ENCODE peak calls at places on chromosomes 5 and 9, in five cellular contexts. Q, A, C, D and J are unnamed samples.

GRCh38 chr5:180688326-180689070 is 39.1 kb upstream of the FLT4 start:
- DNase-seq in Q (no peak), A (no peak), D (no peak), C (no peak), J (no peak)

GRCh38 chr5:73797142-73797530 is 171.1 kb downstream of the ARHGEF28 start:
- DNase-seq in D (no peak), A (no peak), Q (no peak), C (no peak), J (no peak)

GRCh38 chr9:37372839-37373238 is 49.7 kb upstream of the GRHPR start:
- DNase-seq in A (no peak), Q (no peak), C (no peak), D (no peak), J (no peak)

GRCh38 chr5:65925094-65925600 is 1.2 kb upstream of the ERBIN start:
- DNase-seq in Q (peak; percentile 73), A (peak; percentile 76), C (no peak), D (peak; percentile 84), J (peak; percentile 84)

GRCh38 chr9:116075191-116075590 is 78.4 kb upstream of the PAPPA start:
- DNase-seq in D (no peak), C (no peak), Q (no peak), A (no peak), J (no peak)

GRCh38 chr9:136552117-136552685 is 6.4 kb upstream of the NOTCH1 start:
- DNase-seq in C (no peak), D (no peak), A (no peak), Q (no peak), J (no peak)

GRCh38 chr9:130711469-130711868 is 17.9 kb downstream of the EXOSC2 start:
- DNase-seq in A (no peak), Q (no peak), C (no peak), D (no peak), J (no peak)

GRCh38 chr5:119275146-119275872 is 80.5 kb upstream of the TNFAIP8 start:
- DNase-seq in A (no peak), D (no peak), Q (no peak), C (no peak), J (no peak)

GRCh38 chr5:133251296-133252132 is 199.7 kb downstream of the HSPA4 start:
- DNase-seq in D (no peak), C (no peak), Q (no peak), A (peak; percentile 81), J (no peak)

GRCh38 chr5:175548899-175549311 is 70.5 kb downstream of the SFXN1 start:
- DNase-seq in A (no peak), C (no peak), D (peak; percentile 31), Q (peak; percentile 25), J (no peak)
- H3K27ac ChIP-seq in A (no peak overlapping the region), C (no peak overlapping the region), D (peak overlapping the region; percentile 87), Q (peak overlapping the region; percentile 83), J (no peak overlapping the region)

GRCh38 chr5:16140944-16141343 is 38.6 kb downstream of the MARCHF11 start:
- DNase-seq in A (no peak), D (no peak), Q (no peak), C (peak; percentile 12), J (no peak)

GRCh38 chr5:16147179-16147900 is 32.3 kb downstream of the MARCHF11 start:
- DNase-seq in Q (no peak), C (no peak), D (no peak), A (no peak), J (no peak)

GRCh38 chr5:16144416-16144815 is 35.2 kb downstream of the MARCHF11 start:
- DNase-seq in C (no peak), Q (no peak), D (no peak), A (no peak), J (no peak)

GRCh38 chr5:16140417-16140816 is 39.2 kb downstream of the MARCHF11 start:
- DNase-seq in A (no peak), D (no peak), Q (no peak), C (no peak), J (no peak)

DNA sequence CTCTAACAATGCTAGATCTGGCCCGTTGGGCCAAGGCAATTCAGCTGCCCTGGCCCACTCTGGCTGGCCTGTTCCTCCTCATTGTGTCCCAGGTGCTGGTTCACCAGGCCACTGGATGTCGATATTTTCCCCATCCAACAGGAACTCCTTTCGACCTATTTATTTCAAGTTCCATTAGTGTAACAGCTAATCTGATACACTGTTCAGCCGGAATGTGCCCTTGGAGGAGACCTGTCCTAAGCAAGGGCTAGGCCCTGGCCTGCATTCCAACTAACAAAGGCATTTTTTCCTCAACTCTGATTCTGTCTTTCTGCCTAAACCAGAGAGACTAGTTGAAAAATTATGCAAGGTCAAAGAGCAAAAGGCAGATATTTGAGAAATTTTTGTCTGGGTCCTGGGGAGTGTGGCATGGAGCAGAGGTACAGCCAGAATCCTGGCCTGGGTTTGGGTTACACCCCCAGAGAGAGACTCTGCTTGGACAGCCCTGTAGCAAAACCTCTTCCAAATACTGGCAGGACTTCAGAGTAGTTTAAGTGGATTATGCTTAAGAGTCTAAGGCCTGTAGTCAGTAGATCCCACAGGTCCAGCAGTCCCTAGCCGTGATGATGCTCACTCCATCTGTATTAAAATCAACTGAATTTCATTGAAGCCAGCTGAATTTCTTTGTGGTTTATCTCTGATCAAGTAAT is 36.1 kb downstream of the MARCHF11 start:
- DNase-seq in Q (peak; percentile 45), C (peak; percentile 11), D (no peak), A (no peak), J (no peak)
- H3K27ac ChIP-seq in Q (peak overlapping the region; percentile 63), C (no peak overlapping the region), D (no peak overlapping the region), A (no peak overlapping the region), J (no peak overlapping the region)

DNA sequence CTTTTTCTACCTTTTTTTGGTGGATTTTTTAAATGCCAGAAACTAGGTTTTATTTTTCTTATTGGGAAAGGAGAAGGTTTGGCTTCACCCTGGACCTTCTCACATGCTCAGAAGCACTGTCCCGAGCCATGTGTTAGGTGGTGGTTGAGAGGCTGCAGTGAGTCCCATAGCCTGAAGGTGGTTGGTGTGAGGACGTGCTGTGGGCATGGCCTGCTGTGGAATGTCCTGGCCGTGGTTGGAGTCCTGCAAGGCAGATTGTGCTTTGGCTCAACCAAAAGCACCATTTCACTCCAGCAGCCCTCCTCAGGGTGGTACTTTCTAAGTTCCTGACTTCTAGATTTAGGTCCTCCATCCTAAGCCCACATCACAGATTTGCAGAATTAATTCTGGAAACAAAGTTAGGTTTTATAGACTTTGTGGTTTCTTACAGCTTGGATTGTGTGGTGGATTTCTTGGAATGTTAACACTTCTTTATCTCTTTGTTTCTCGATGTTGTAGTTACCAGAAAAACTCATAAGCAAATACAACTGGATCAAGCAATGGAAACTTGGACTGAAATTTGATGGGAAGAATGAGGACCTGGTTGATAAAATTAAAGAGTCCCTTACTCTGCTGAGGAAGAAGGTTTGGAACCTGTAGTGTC is 22.6 kb downstream of the OTULIN start:
- DNase-seq in A (no peak), C (no peak), Q (no peak), D (no peak), J (no peak)
- H3K27ac ChIP-seq in A (no peak overlapping the region), C (no peak overlapping the region), Q (no peak overlapping the region), D (no peak overlapping the region), J (no peak overlapping the region)

DNA sequence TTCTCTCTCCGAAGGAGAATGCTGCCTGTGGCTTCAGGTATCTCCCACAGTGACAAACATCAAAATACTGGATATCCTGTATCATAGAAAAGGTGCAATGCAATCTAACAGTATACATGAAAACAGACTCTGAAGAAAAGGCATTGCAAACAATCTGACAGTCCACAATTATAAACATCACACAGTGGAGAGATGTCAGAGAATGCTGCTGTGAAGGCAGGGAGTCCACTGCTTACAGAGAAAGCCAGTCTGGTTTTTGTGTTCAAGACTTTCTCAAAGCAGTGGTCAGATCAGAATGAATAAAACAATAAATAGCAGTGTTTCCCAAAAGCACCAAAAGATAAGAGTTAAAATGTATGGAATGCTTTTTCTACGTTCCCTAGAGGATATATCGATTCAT is 28.7 kb downstream of the TTC23L start:
- DNase-seq in A (no peak), C (no peak), D (no peak), Q (no peak), J (no peak)
- H3K27ac ChIP-seq in A (no peak overlapping the region), C (no peak overlapping the region), D (no peak overlapping the region), Q (no peak overlapping the region), J (no peak overlapping the region)